ENCODE peak calls at places on chromosomes 1 and 21, in eight cellular contexts. One of them, this sample, is unnamed.
A peak's percentile ranks its signal among the peaks of the same experiment; 100 is the strongest.

GRCh38 chr21:41827951-41828883 is 50.9 kb downstream of the PRDM15 start:
- DNase-seq in suprapubic skin: peak; percentile 49
- DNase-seq in spleen: peak; percentile 70
- DNase-seq in A549: no peak
- DNase-seq in prostate gland: no peak
- DNase-seq in lower leg skin: no peak
- DNase-seq in uterus: no peak
- DNase-seq in transverse colon: no peak
- DNase-seq in this sample: no peak

GRCh38 chr1:226590626-226591025 is 42.1 kb downstream of the STUM start:
- DNase-seq in suprapubic skin: no peak
- DNase-seq in spleen: peak; percentile 47
- DNase-seq in A549: no peak
- DNase-seq in prostate gland: no peak
- DNase-seq in lower leg skin: no peak
- DNase-seq in uterus: no peak
- DNase-seq in transverse colon: no peak
- DNase-seq in this sample: no peak

GRCh38 chr1:247494746-247495145 is 36.8 kb upstream of the OR2B11 start:
- DNase-seq in suprapubic skin: no peak
- DNase-seq in spleen: no peak
- DNase-seq in A549: no peak
- DNase-seq in prostate gland: no peak
- DNase-seq in lower leg skin: no peak
- DNase-seq in uterus: no peak
- DNase-seq in transverse colon: no peak
- DNase-seq in this sample: no peak

GRCh38 chr1:111615874-111616715 is 3.5 kb upstream of the RAP1A start:
- DNase-seq in suprapubic skin: no peak
- DNase-seq in spleen: no peak
- DNase-seq in A549: no peak
- DNase-seq in prostate gland: no peak
- DNase-seq in lower leg skin: no peak
- DNase-seq in uterus: no peak
- DNase-seq in transverse colon: no peak
- DNase-seq in this sample: no peak

GRCh38 chr1:200670215-200671118 is 760 bp upstream of the DDX59 start:
- DNase-seq in suprapubic skin: no peak
- DNase-seq in spleen: no peak
- DNase-seq in A549: peak; percentile 88
- DNase-seq in prostate gland: peak; percentile 53
- DNase-seq in lower leg skin: no peak
- DNase-seq in uterus: no peak
- DNase-seq in transverse colon: peak; percentile 51
- DNase-seq in this sample: no peak

GRCh38 chr1:2019162-2019542 is at the start of gene GABRD:
- DNase-seq in suprapubic skin: no peak
- DNase-seq in spleen: no peak
- DNase-seq in A549: no peak
- DNase-seq in prostate gland: no peak
- DNase-seq in lower leg skin: no peak
- DNase-seq in uterus: no peak
- DNase-seq in transverse colon: no peak
- DNase-seq in this sample: no peak

GRCh38 chr1:55789466-55789865 is 574.3 kb upstream of the USP24 start:
- DNase-seq in suprapubic skin: no peak
- DNase-seq in spleen: no peak
- DNase-seq in A549: no peak
- DNase-seq in prostate gland: no peak
- DNase-seq in lower leg skin: no peak
- DNase-seq in uterus: no peak
- DNase-seq in transverse colon: no peak
- DNase-seq in this sample: no peak

GRCh38 chr1:85314726-85315125 is 38.3 kb upstream of the BCL10 start:
- DNase-seq in suprapubic skin: no peak
- DNase-seq in spleen: no peak
- DNase-seq in A549: no peak
- DNase-seq in prostate gland: no peak
- DNase-seq in lower leg skin: no peak
- DNase-seq in uterus: no peak
- DNase-seq in transverse colon: no peak
- DNase-seq in this sample: no peak

GRCh38 chr1:81158592-81158991 is 642.1 kb upstream of the ADGRL2 start:
- DNase-seq in suprapubic skin: no peak
- DNase-seq in spleen: no peak
- DNase-seq in A549: no peak
- DNase-seq in prostate gland: no peak
- DNase-seq in lower leg skin: no peak
- DNase-seq in uterus: no peak
- DNase-seq in transverse colon: no peak
- DNase-seq in this sample: no peak

GRCh38 chr1:208437416-208437815 is 193.2 kb upstream of the PLXNA2 start:
- DNase-seq in suprapubic skin: no peak
- DNase-seq in spleen: no peak
- DNase-seq in A549: no peak
- DNase-seq in prostate gland: no peak
- DNase-seq in lower leg skin: no peak
- DNase-seq in uterus: no peak
- DNase-seq in transverse colon: no peak
- DNase-seq in this sample: no peak

GRCh38 chr1:234683856-234684632 is 74.1 kb upstream of the IRF2BP2 start:
- DNase-seq in suprapubic skin: peak; percentile 85
- DNase-seq in spleen: no peak
- DNase-seq in A549: peak; percentile 78
- DNase-seq in prostate gland: peak; percentile 57
- DNase-seq in lower leg skin: peak; percentile 94
- DNase-seq in uterus: peak; percentile 60
- DNase-seq in transverse colon: peak; percentile 60
- DNase-seq in this sample: no peak

GRCh38 chr1:10379676-10380075 is 19.2 kb upstream of the PGD start:
- DNase-seq in suprapubic skin: no peak
- DNase-seq in spleen: no peak
- DNase-seq in A549: no peak
- DNase-seq in prostate gland: no peak
- DNase-seq in lower leg skin: no peak
- DNase-seq in uterus: no peak
- DNase-seq in transverse colon: no peak
- DNase-seq in this sample: no peak

GRCh38 chr1:43056981-43057391 is 98.3 kb upstream of the SLC2A1 start:
- DNase-seq in suprapubic skin: no peak
- DNase-seq in spleen: no peak
- DNase-seq in A549: no peak
- DNase-seq in prostate gland: no peak
- DNase-seq in lower leg skin: peak; percentile 73
- DNase-seq in uterus: no peak
- DNase-seq in transverse colon: no peak
- DNase-seq in this sample: no peak

GRCh38 chr1:208929575-208929974 is 653.9 kb upstream of the CAMK1G start:
- DNase-seq in suprapubic skin: no peak
- DNase-seq in spleen: no peak
- DNase-seq in A549: no peak
- DNase-seq in prostate gland: no peak
- DNase-seq in lower leg skin: no peak
- DNase-seq in uterus: no peak
- DNase-seq in transverse colon: no peak
- DNase-seq in this sample: no peak

GRCh38 chr1:207431508-207431907 is 22.6 kb upstream of the CR2 start:
- DNase-seq in suprapubic skin: no peak
- DNase-seq in spleen: no peak
- DNase-seq in A549: no peak
- DNase-seq in prostate gland: no peak
- DNase-seq in lower leg skin: no peak
- DNase-seq in uterus: no peak
- DNase-seq in transverse colon: no peak
- DNase-seq in this sample: no peak

GRCh38 chr1:161098161-161099068 is at the start of gene KLHDC9:
- DNase-seq in suprapubic skin: no peak
- DNase-seq in spleen: peak; percentile 94
- DNase-seq in A549: peak; percentile 75
- DNase-seq in prostate gland: peak; percentile 84
- DNase-seq in lower leg skin: peak; percentile 91
- DNase-seq in uterus: peak; percentile 78
- DNase-seq in transverse colon: peak; percentile 91
- DNase-seq in this sample: no peak

GRCh38 chr1:41868241-41868953 is 50.3 kb downstream of the HIVEP3 start:
- DNase-seq in suprapubic skin: no peak
- DNase-seq in spleen: no peak
- DNase-seq in A549: no peak
- DNase-seq in prostate gland: no peak
- DNase-seq in lower leg skin: no peak
- DNase-seq in uterus: no peak
- DNase-seq in transverse colon: no peak
- DNase-seq in this sample: no peak

GRCh38 chr1:110403805-110404204 is 3.7 kb downstream of the LAMTOR5 start:
- DNase-seq in suprapubic skin: no peak
- DNase-seq in spleen: no peak
- DNase-seq in A549: no peak
- DNase-seq in prostate gland: no peak
- DNase-seq in lower leg skin: no peak
- DNase-seq in uterus: no peak
- DNase-seq in transverse colon: no peak
- DNase-seq in this sample: no peak

GRCh38 chr1:26285366-26286063 is 5.6 kb downstream of the SH3BGRL3 start:
- DNase-seq in suprapubic skin: peak; percentile 67
- DNase-seq in spleen: peak; percentile 85
- DNase-seq in A549: peak; percentile 53
- DNase-seq in prostate gland: no peak
- DNase-seq in lower leg skin: no peak
- DNase-seq in uterus: no peak
- DNase-seq in transverse colon: peak; percentile 52
- DNase-seq in this sample: no peak

GRCh38 chr1:26408604-26409003 is 2.0 kb upstream of the LIN28A start:
- DNase-seq in suprapubic skin: peak; percentile 83
- DNase-seq in spleen: peak; percentile 85
- DNase-seq in A549: peak; percentile 64
- DNase-seq in prostate gland: peak; percentile 58
- DNase-seq in lower leg skin: peak; percentile 93
- DNase-seq in uterus: peak; percentile 76
- DNase-seq in transverse colon: peak; percentile 69
- DNase-seq in this sample: no peak

DNA sequence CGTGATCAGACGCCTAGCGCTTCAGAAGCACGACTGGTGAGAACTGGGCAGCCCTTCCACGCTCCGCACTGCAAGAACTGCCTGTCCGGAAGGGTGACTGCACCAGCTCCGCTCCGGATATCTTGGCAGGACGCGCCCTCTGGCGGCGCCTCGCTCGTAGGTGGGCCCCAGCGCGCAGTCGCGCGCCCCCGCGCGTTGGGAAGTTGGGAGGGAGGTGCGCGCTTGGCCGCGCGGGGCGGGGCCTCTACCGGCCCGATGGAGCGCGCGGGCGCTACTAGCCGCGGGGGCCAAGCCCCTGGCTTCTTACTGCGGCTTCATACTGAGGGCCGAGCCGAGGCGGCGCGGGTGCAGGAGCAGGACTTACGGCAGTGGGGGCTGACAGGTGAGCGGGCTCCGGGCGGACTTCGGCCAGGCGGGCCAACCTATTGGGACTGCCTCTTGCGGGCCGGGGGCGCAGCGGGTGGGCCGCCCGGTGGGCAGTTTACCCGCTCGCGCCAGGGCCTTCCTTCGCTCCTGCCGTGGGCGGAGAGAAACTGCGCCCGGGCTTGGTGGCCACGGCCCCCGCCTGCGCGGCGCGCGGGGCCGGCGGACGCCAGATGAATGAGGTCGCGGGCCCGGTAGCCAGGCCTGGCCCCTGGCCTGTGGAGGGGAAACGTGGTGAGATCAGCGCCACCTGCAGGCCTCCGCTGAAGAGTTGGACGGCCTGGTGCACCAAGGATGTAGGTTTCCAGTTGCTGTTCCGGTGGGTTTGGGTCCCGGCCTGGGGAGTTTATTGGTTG is at the start of gene CHD1L:
- DNase-seq in suprapubic skin: peak; percentile 95
- DNase-seq in spleen: peak; percentile 99
- DNase-seq in A549: peak; percentile 96
- DNase-seq in prostate gland: peak; percentile 96
- DNase-seq in lower leg skin: peak; percentile 99
- DNase-seq in uterus: peak; percentile 95
- DNase-seq in transverse colon: peak; percentile 96
- DNase-seq in this sample: peak; percentile 80
- TF ChIP-seq POLR2A in suprapubic skin: peak; percentile 15
- TF ChIP-seq POLR2A in spleen: no peak
- TF ChIP-seq POLR2A in A549: peak; percentile 54
- TF ChIP-seq POLR2A in prostate gland: peak; percentile 36
- TF ChIP-seq POLR2A in lower leg skin: no peak
- TF ChIP-seq POLR2A in uterus: no peak
- TF ChIP-seq POLR2A in transverse colon: peak; percentile 48
- TF ChIP-seq POLR2A in this sample: peak; percentile 61

GRCh38 chr1:96721382-96722160 is at the start of gene PTBP2:
- DNase-seq in suprapubic skin: peak; percentile 86
- DNase-seq in spleen: peak; percentile 97
- DNase-seq in A549: peak; percentile 69
- DNase-seq in prostate gland: peak; percentile 68
- DNase-seq in lower leg skin: peak; percentile 95
- DNase-seq in uterus: peak; percentile 81
- DNase-seq in transverse colon: peak; percentile 84
- DNase-seq in this sample: peak; percentile 49
- TF ChIP-seq POLR2A in suprapubic skin: peak; percentile 56
- TF ChIP-seq POLR2A in spleen: no peak
- TF ChIP-seq POLR2A in A549: peak; percentile 24
- TF ChIP-seq POLR2A in prostate gland: no peak
- TF ChIP-seq POLR2A in lower leg skin: no peak
- TF ChIP-seq POLR2A in uterus: no peak
- TF ChIP-seq POLR2A in transverse colon: peak; percentile 16
- TF ChIP-seq POLR2A in this sample: peak; percentile 16

DNA sequence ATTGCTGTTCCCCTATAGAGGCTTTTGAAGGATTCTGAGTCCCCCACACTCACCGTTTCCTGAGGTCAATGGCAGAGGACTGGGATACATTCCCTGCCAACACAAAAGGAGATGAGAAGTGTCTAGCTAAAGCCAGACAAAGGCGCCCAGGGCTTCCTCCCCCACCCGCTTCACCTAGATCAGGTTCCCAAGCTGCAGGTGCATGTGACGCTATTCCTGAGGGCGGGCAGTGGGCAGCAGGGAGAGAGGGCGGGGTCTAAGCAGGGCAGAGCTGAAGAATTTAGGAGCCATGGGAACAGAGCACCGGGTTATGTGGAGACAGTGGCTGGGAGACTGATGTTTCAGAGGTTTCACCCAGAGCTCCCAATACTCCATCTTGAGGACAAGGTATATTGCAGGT is 6.0 kb upstream of the ARHGEF2 start:
- DNase-seq in suprapubic skin: no peak
- DNase-seq in spleen: no peak
- DNase-seq in A549: no peak
- DNase-seq in prostate gland: no peak
- DNase-seq in lower leg skin: no peak
- DNase-seq in uterus: no peak
- DNase-seq in transverse colon: no peak
- DNase-seq in this sample: no peak
- TF ChIP-seq POLR2A in suprapubic skin: no peak
- TF ChIP-seq POLR2A in spleen: no peak
- TF ChIP-seq POLR2A in A549: no peak
- TF ChIP-seq POLR2A in prostate gland: no peak
- TF ChIP-seq POLR2A in lower leg skin: no peak
- TF ChIP-seq POLR2A in uterus: no peak
- TF ChIP-seq POLR2A in transverse colon: no peak
- TF ChIP-seq POLR2A in this sample: no peak

DNA sequence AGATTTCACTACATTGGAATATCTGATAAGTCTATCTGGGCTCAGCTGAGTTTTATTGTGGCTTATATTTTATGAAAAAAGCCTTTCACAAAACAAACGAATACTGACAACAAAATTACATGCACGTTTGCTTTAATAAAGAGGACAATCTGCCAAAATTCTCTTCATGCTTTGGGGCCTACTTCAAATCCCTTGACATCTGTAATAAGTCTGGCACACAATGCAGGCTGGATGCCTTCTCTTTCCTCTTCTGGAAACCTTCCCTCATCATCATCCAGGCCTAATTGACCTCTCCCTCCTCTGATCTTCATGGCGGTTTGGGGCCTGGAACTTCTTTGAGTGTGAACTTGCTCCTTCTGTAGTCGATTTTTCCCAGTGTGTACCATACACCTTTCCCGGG is 70.3 kb downstream of the MAP10 start:
- DNase-seq in suprapubic skin: no peak
- DNase-seq in spleen: no peak
- DNase-seq in A549: no peak
- DNase-seq in prostate gland: no peak
- DNase-seq in lower leg skin: no peak
- DNase-seq in uterus: no peak
- DNase-seq in transverse colon: no peak
- DNase-seq in this sample: no peak
- TF ChIP-seq POLR2A in suprapubic skin: no peak
- TF ChIP-seq POLR2A in spleen: no peak
- TF ChIP-seq POLR2A in A549: no peak
- TF ChIP-seq POLR2A in prostate gland: no peak
- TF ChIP-seq POLR2A in lower leg skin: no peak
- TF ChIP-seq POLR2A in uterus: no peak
- TF ChIP-seq POLR2A in transverse colon: no peak
- TF ChIP-seq POLR2A in this sample: no peak

This sample was measured in esophagus squamous epithelium.